ENCODE peak calls at places on chromosomes 16 and 17, in nine cellular contexts. M is cardiac muscle cell, E is K562, P is fibroblast of the aortic adventitia, B is IMR-90, J is fibroblast of mammary gland, G is AG04450, F is upper lobe of right lung, Q is Panc1. O is an unnamed sample.

GRCh38 chr16:74456290-74456625 is 35.0 kb upstream of the CLEC18B start:
- DNase-seq in M (no peak), E (no peak), P (no peak), B (no peak), J (no peak), G (no peak), F (no peak), Q (no peak), O (no peak)

GRCh38 chr17:81996232-81996756 is 18.9 kb downstream of the ASPSCR1 start:
- DNase-seq in M (no peak), E (no peak), P (no peak), B (no peak), J (no peak), G (no peak), F (no peak), Q (no peak), O (no peak)

GRCh38 chr16:24670623-24671454 is 58.6 kb upstream of the TNRC6A start:
- DNase-seq in M (peak), E (no peak), P (peak), B (peak), J (peak), G (no peak), F (peak), Q (no peak), O (peak)

GRCh38 chr17:1038459-1039118 is 41.7 kb downstream of the TIMM22 start:
- DNase-seq in M (no peak), E (no peak), P (no peak), B (no peak), J (no peak), G (no peak), F (no peak), Q (no peak), O (no peak)

GRCh38 chr16:57623251-57624043 is 5.0 kb upstream of the ADGRG1 start:
- DNase-seq in M (no peak), E (peak), P (no peak), B (peak), J (peak), G (no peak), F (peak), Q (no peak), O (peak)

GRCh38 chr17:41777579-41778188 is 8.8 kb downstream of the JUP start:
- DNase-seq in M (no peak), E (no peak), P (peak), B (peak), J (peak), G (peak), F (peak), Q (peak), O (peak)

GRCh38 chr16:30395155-30395991 is at the start of gene ZNF48:
- DNase-seq in M (peak), E (peak), P (peak), B (peak), J (peak), G (peak), F (peak), Q (no peak), O (peak)

GRCh38 chr17:36979585-36979941 is 30.8 kb downstream of the AATF start:
- DNase-seq in M (no peak), E (no peak), P (no peak), B (no peak), J (no peak), G (no peak), F (no peak), Q (no peak), O (no peak)

GRCh38 chr17:37476431-37477130 is 13.1 kb upstream of the DUSP14 start:
- DNase-seq in M (no peak), E (no peak), P (peak), B (peak), J (peak), G (no peak), F (no peak), Q (no peak), O (peak)

GRCh38 chr16:1964046-1964505 is 550 bp downstream of the RPS2 start:
- DNase-seq in M (peak), E (no peak), P (peak), B (no peak), J (no peak), G (no peak), F (no peak), Q (no peak), O (peak)

GRCh38 chr17:75504347-75505151 is 10.8 kb downstream of the CASKIN2 start:
- DNase-seq in M (peak), E (peak), P (no peak), B (no peak), J (no peak), G (no peak), F (peak), Q (no peak), O (no peak)

GRCh38 chr17:3914319-3914685 is 2.0 kb downstream of the P2RX1 start:
- DNase-seq in M (no peak), E (no peak), P (no peak), B (no peak), J (no peak), G (no peak), F (no peak), Q (no peak), O (no peak)

GRCh38 chr17:56785396-56785795 is 48.3 kb downstream of the C17orf67 start:
- DNase-seq in M (no peak), E (no peak), P (no peak), B (peak), J (peak), G (no peak), F (no peak), Q (no peak), O (no peak)

GRCh38 chr17:82238562-82239201 is 9.8 kb downstream of the SLC16A3 start:
- DNase-seq in M (no peak), E (peak), P (peak), B (peak), J (peak), G (no peak), F (peak), Q (no peak), O (peak)

GRCh38 chr17:2081564-2081963 is 26.7 kb downstream of the HIC1 start:
- DNase-seq in M (no peak), E (no peak), P (no peak), B (peak), J (peak), G (no peak), F (no peak), Q (no peak), O (peak)
- H3K4me3 ChIP-seq in M (no peak), E (no peak), P (no peak), B (no peak), J (no peak), G (no peak), F (no peak), Q (no peak), O (no peak)

DNA sequence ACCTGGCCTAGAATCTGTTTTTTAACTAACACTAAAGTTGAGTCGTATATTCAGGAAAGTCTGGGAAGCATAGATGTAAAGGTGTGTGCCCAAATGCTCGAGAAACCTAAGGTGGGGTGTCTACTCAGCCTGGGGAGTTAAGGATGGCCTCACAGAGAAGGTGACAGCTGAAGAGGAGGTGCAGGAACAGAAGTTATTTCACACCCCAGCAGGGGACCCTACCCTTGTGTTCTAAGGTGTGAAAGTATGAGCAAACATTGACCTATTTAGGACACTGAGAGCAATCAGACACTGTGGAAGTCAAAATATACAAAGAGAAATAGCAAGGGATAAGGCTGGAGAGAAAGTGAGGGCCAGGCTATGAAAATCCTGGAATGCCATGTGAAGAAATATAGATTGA is 49.0 kb upstream of the DHX40 start:
- DNase-seq in M (no peak), E (no peak), P (no peak), B (no peak), J (no peak), G (no peak), F (no peak), Q (no peak), O (no peak)
- TF ChIP-seq CTCF in M (no peak), E (no peak), P (no peak), B (no peak), J (no peak), G (no peak), F (no peak), Q (no peak), O (no peak)

GRCh38 chr17:68734202-68734825 is 133.1 kb upstream of the FAM20A start:
- DNase-seq in M (no peak), E (no peak), P (no peak), B (no peak), J (no peak), G (no peak), F (no peak), Q (no peak), O (no peak)

GRCh38 chr17:68734911-68735310 is 133.7 kb upstream of the FAM20A start:
- DNase-seq in M (no peak), E (no peak), P (no peak), B (no peak), J (no peak), G (no peak), F (no peak), Q (no peak), O (no peak)

GRCh38 chr17:68733241-68734176 is 132.3 kb upstream of the FAM20A start:
- DNase-seq in M (peak), E (no peak), P (peak), B (peak), J (peak), G (peak), F (no peak), Q (no peak), O (peak)

GRCh38 chr17:68731465-68731864 is 130.3 kb upstream of the FAM20A start:
- DNase-seq in M (no peak), E (no peak), P (no peak), B (no peak), J (no peak), G (no peak), F (no peak), Q (no peak), O (no peak)

DNA sequence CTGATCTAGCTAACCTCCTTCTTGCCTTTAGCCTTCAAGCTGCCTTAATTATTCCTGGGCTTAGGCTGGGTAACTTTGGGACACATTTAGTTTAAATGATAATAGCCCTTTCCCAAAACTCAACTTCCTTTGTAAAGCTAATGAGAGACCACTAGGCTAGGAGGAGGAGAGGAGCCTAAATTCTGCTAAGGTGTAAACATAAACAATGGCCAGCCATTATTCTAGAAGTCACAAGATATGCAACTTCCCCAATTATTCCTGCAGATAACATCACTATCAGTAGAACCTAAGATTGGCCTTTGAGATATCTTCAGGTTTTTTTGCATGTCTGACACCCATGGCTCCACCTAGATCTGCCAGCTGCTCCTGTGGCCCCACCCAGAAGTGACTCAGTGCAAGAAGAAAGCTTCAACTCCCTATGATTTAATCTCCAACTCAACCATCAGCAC is 131.2 kb upstream of the FAM20A start:
- DNase-seq in M (no peak), E (no peak), P (peak), B (no peak), J (no peak), G (no peak), F (no peak), Q (no peak), O (no peak)
- H3K4me3 ChIP-seq in M (no peak), E (no peak), P (no peak), B (no peak), J (no peak), G (no peak), F (no peak), Q (no peak), O (no peak)

DNA sequence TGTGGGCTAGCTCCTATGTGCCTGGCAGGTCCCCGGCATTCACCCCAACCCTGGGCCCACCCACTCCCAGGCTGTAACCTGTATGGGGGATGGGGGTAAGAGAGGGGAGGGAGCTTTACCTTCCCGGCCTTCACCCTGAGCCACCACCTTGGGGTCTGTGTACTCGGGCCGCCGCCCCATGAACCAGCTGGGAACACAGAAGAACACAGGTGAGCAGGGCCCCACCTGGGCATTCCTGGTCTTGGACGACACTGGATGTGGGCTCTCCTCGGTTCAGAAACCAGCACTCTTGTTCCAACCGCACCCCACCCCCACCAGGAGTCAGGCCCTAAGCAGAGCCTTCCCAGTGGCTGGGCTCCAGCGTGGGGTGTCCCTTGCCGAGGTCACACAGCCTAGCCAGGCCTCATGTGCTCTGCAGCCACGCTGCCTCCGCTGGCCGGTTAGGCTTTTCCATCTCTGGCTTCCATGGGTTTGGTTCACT is 18.8 kb downstream of the B9D1 start:
- DNase-seq in M (no peak), E (no peak), P (no peak), B (no peak), J (no peak), G (no peak), F (peak), Q (no peak), O (no peak)
- TF ChIP-seq CTCF in M (no peak), E (no peak), P (no peak), B (no peak), J (no peak), G (no peak), F (no peak), Q (no peak), O (no peak)

GRCh38 chr16:50248845-50249244 is 17.5 kb upstream of the ADCY7 start:
- DNase-seq in M (no peak), E (no peak), P (no peak), B (no peak), J (no peak), G (no peak), F (no peak), Q (no peak), O (no peak)

GRCh38 chr16:50245417-50246298 is 20.7 kb upstream of the ADCY7 start:
- DNase-seq in M (peak), E (peak), P (peak), B (peak), J (peak), G (no peak), F (peak), Q (no peak), O (peak)

GRCh38 chr16:50246299-50247122 is 19.8 kb upstream of the ADCY7 start:
- DNase-seq in M (peak), E (no peak), P (no peak), B (no peak), J (no peak), G (no peak), F (no peak), Q (no peak), O (no peak)

GRCh38 chr16:50247906-50248608 is 18.3 kb upstream of the ADCY7 start:
- DNase-seq in M (no peak), E (no peak), P (no peak), B (no peak), J (no peak), G (no peak), F (no peak), Q (no peak), O (no peak)

GRCh38 chr16:50247123-50247905 is 19.0 kb upstream of the ADCY7 start:
- DNase-seq in M (no peak), E (no peak), P (no peak), B (no peak), J (no peak), G (no peak), F (no peak), Q (no peak), O (no peak)
- H3K4me3 ChIP-seq in M (peak), E (peak), P (no peak), B (no peak), J (peak), G (no peak), F (peak), Q (no peak), O (peak)

DNA sequence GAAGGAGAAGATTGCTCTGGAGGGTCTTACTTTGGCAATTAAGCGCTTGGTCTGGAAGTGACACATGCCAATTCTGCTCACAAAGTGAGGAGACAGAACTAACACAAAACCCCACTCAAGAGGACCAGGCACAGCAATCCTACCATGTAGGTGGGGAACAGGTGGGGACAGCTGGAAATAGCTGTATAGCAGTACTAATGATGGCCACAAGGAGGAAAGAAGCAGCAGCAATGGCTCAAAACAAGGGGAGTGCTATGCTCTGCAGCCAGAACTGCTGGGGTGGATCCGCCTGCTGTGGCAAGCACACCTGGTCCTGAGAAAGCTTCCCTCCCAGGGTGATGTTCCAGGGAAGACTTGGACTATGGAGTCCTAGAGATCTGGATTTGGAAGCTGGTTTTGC is 17.0 kb upstream of the TMEM132E start:
- DNase-seq in M (no peak), E (peak), P (no peak), B (no peak), J (no peak), G (no peak), F (no peak), Q (no peak), O (no peak)
- TF ChIP-seq CTCF in M (peak), E (peak), P (peak), B (peak), J (peak), G (peak), F (peak), Q (peak), O (peak)

DNA sequence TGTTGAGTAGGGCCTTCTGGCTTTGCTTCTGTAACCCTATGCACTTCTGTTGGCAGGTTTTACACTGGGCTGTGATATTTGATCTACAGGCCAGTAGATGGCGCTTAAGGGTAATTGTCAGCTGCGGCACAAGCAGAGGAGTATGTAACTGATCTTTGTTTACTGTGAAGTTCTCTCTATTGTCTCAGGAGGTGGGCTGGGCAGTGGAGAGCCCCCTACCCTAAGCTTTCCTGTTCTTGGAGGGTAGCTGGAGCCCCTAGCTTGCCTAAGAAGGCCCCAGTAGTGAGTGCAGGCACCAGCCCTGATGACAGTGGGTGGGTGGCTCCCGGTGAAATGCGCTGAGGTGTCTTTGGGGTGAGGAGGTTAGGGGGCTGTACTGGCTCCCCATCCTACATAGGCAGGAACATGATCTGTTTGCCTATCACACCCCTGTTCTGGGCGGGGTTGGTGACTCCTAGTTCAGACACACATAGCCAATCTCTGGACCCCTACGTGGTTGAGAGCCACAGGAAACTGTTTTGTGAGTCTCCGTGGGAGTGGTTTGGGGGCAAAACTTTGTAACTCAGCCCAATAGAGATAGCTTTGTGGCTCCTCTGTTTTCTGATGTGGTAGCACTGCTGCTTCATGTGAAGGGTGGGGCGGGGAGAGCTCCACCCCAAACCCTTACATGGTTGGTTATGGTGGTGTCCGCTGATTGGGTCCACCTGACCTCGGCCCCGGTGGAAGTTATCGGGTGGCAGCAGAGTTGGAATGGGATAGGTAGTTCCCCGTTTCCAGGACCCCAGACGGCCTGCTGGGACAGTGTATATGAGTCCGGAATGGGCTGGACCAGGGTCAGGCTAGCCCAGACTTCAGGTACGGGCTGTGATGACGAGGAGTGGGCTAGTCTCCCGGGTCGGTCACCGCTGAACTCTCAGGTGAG is 60.4 kb downstream of the SLFN11 start:
- DNase-seq in M (peak), E (peak), P (peak), B (peak), J (peak), G (peak), F (peak), Q (peak), O (peak)
- H3K4me3 ChIP-seq in M (peak), E (no peak), P (peak), B (no peak), J (no peak), G (peak), F (peak), Q (no peak), O (peak)

GRCh38 chr16:54320895-54321294 is 34.3 kb upstream of the IRX3 start:
- DNase-seq in M (no peak), E (no peak), P (no peak), B (no peak), J (no peak), G (no peak), F (no peak), Q (no peak), O (no peak)

GRCh38 chr16:54317306-54317705 is 30.7 kb upstream of the IRX3 start:
- DNase-seq in M (no peak), E (no peak), P (no peak), B (no peak), J (no peak), G (no peak), F (no peak), Q (no peak), O (no peak)

GRCh38 chr16:54316095-54316494 is 29.5 kb upstream of the IRX3 start:
- DNase-seq in M (no peak), E (no peak), P (no peak), B (no peak), J (no peak), G (no peak), F (no peak), Q (no peak), O (no peak)

GRCh38 chr16:54313789-54314188 is 27.2 kb upstream of the IRX3 start:
- DNase-seq in M (no peak), E (no peak), P (no peak), B (no peak), J (no peak), G (no peak), F (no peak), Q (no peak), O (no peak)

DNA sequence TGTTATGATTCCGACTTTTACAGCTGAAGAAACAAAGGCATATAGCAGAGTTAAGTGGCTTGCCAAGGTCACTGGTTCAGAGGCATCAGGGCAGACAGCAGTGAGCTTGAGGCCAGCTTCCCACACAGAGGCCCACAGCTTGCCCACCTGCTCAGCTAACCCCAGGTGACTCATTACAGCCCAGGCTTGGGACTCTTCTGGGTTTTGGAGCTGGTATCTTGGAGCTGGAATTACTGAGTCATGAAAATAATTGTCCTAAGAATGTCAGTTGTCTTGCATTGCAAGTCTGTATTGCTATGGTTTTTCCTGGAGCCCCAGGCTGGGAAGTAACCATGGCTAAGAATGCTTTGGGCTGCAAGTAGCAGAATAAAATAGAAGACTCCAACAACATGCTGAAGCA is 32.4 kb upstream of the IRX3 start:
- DNase-seq in M (no peak), E (no peak), P (peak), B (no peak), J (peak), G (no peak), F (no peak), Q (no peak), O (no peak)
- TF ChIP-seq CTCF in M (no peak), E (no peak), P (no peak), B (no peak), J (no peak), G (no peak), F (no peak), Q (no peak), O (no peak)